ENCODE peak calls at places on chromosome 20, in five cellular contexts. F is uterus, L is heart right ventricle, E is adrenal gland, N is neural progenitor cell. U is an unnamed sample.

GRCh38 chr20:31708839-31709534 is 13.7 kb downstream of the BCL2L1 start:
- DNase-seq in F (no peak), L (no peak), E (no peak), N (no peak), U (no peak)

GRCh38 chr20:63843778-63844177 is 12.7 kb upstream of the ZBTB46 start:
- DNase-seq in F (no peak), L (no peak), E (no peak), N (no peak), U (no peak)

GRCh38 chr20:33561981-33562601 is 72.2 kb downstream of the CBFA2T2 start:
- DNase-seq in F (peak; percentile 94), L (peak; percentile 47), E (peak; percentile 86), N (peak; percentile 22), U (peak; percentile 74)

GRCh38 chr20:57432874-57433491 is 41.8 kb downstream of the RBM38 start:
- DNase-seq in F (no peak), L (peak; percentile 65), E (peak; percentile 69), N (no peak), U (peak; percentile 84)

GRCh38 chr20:49276201-49276894 is 1.5 kb downstream of the ZNFX1 start:
- DNase-seq in F (no peak), L (no peak), E (peak; percentile 49), N (no peak), U (peak; percentile 49)

GRCh38 chr20:8476023-8476422 is 344.0 kb downstream of the PLCB1 start:
- DNase-seq in F (no peak), L (no peak), E (no peak), N (no peak), U (no peak)

GRCh38 chr20:22080985-22081384 is 375.5 kb downstream of the PAX1 start:
- DNase-seq in F (no peak), L (no peak), E (no peak), N (no peak), U (no peak)

GRCh38 chr20:38973107-38973506 is 11.0 kb downstream of the DHX35 start:
- DNase-seq in F (no peak), L (no peak), E (no peak), N (no peak), U (no peak)

GRCh38 chr20:40333591-40333990 is 355.4 kb downstream of the MAFB start:
- DNase-seq in F (no peak), L (no peak), E (no peak), N (no peak), U (no peak)

GRCh38 chr20:31710423-31711250 is 12.0 kb downstream of the BCL2L1 start:
- DNase-seq in F (no peak), L (peak; percentile 70), E (no peak), N (no peak), U (no peak)

GRCh38 chr20:32297439-32297838 is 20.0 kb downstream of the KIF3B start:
- DNase-seq in F (no peak), L (no peak), E (no peak), N (no peak), U (no peak)

GRCh38 chr20:13221673-13222318 is 722 bp downstream of the ISM1 start:
- DNase-seq in F (no peak), L (peak; percentile 39), E (peak; percentile 55), N (peak; percentile 92), U (peak; percentile 64)

GRCh38 chr20:32516583-32516982 is 68.5 kb downstream of the NOL4L start:
- DNase-seq in F (no peak), L (no peak), E (no peak), N (no peak), U (no peak)

GRCh38 chr20:45469336-45470261 is at the start of gene WFDC2:
- DNase-seq in F (no peak), L (peak; percentile 13), E (no peak), N (peak; percentile 69), U (peak; percentile 72)

GRCh38 chr20:37567331-37567665 is 39.6 kb upstream of the BLCAP start:
- DNase-seq in F (no peak), L (no peak), E (peak; percentile 25), N (no peak), U (peak; percentile 76)

GRCh38 chr20:38304845-38305447 is 990 bp downstream of the BPI start:
- DNase-seq in F (no peak), L (no peak), E (no peak), N (peak; percentile 36), U (peak; percentile 65)

GRCh38 chr20:46269372-46269771 is 38.9 kb downstream of the CDH22 start:
- DNase-seq in F (no peak), L (no peak), E (no peak), N (no peak), U (no peak)

GRCh38 chr20:19968488-19969073 is 48.6 kb upstream of the NAA20 start:
- DNase-seq in F (no peak), L (no peak), E (no peak), N (no peak), U (no peak)

GRCh38 chr20:62318411-62319345 is 15.9 kb downstream of the ADRM1 start:
- DNase-seq in F (no peak), L (peak; percentile 12), E (no peak), N (no peak), U (no peak)

GRCh38 chr20:63051911-63052310 is 45.1 kb upstream of the BHLHE23 start:
- DNase-seq in F (no peak), L (peak; percentile 4), E (no peak), N (no peak), U (no peak)

GRCh38 chr20:22374678-22375590 is 209.4 kb downstream of the FOXA2 start:
- DNase-seq in F (no peak), L (no peak), E (no peak), N (no peak), U (peak; percentile 61)

GRCh38 chr20:62838511-62838910 is 21.7 kb downstream of the COL9A3 start:
- DNase-seq in F (no peak), L (no peak), E (no peak), N (no peak), U (no peak)

GRCh38 chr20:11807070-11807741 is 110.5 kb upstream of the BTBD3 start:
- DNase-seq in F (no peak), L (no peak), E (no peak), N (no peak), U (no peak)

GRCh38 chr20:44137210-44137781 is 49.7 kb downstream of the JPH2 start:
- DNase-seq in F (peak; percentile 93), L (peak; percentile 68), E (no peak), N (peak; percentile 82), U (peak; percentile 93)

GRCh38 chr20:44135811-44136204 is 51.2 kb downstream of the JPH2 start:
- DNase-seq in F (no peak), L (no peak), E (no peak), N (no peak), U (no peak)

GRCh38 chr20:44136579-44136978 is 50.4 kb downstream of the JPH2 start:
- DNase-seq in F (no peak), L (no peak), E (no peak), N (no peak), U (no peak)

GRCh38 chr20:44141873-44142272 is 45.1 kb downstream of the JPH2 start:
- DNase-seq in F (no peak), L (no peak), E (no peak), N (no peak), U (no peak)

DNA sequence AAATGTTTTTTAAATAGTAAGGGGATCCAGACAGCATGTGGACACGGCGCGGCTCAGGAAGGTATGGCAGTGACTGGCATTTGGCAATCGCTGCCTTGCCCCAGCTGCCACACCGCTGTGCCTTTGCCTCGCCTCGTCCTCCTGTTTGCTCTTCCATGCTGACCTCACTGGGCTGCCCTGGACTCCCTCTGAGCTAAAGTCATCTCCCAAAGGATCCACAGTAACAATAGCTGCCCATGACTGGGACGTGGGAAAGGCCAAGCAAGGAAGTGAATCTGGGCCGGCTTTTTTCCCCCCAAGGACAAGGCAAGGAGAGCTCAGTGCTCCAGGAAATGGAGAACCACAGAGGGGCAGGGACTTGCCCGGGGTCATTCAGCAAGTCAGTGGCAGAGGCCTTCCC is 48.1 kb downstream of the JPH2 start:
- DNase-seq in F (no peak), L (no peak), E (no peak), N (no peak), U (peak; percentile 44)
- H3K4me1 ChIP-seq in F (peaks cover 6% of the 10 kb centered on the region), L (peaks cover 84% of the 10 kb centered on the region), E (no peaks in the 10 kb centered on the region), N (peaks cover 11% of the 10 kb centered on the region), U (peaks cover 58% of the 10 kb centered on the region)

DNA sequence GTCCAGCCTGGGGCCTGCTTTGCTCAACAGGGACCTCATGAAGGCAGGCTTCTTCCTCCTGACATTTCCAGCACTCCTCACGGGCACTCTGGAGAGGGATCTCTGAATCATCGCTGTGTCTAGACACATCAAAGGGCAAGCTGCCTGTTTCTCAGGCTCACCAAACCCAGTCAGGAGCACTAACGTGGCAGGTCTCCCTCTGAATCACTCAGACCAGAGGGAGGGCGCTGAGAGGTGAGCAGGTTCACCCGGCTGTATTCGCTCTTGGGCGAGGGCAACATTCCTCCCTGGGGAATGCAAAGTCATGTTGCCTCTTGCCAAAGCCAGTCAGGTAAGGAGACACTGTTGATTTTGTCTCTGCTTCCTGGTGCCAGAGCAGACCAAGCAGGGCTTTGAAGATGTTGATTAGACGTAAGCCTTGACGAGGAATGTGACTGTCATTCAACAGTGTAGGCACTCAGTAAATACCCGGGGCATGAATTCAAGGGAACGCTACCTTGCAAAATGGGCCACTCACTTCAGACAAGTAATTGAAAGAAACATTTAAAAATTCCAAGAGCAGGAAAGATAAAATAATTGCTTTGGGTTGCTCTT is 50.1 kb downstream of the CYP24A1 start:
- DNase-seq in F (peak; percentile 81), L (no peak), E (peak; percentile 53), N (peak; percentile 5), U (no peak)
- H3K27ac ChIP-seq in F (peak overlapping the region; percentile 73), L (no peak overlapping the region), E (no peak overlapping the region), N (no peak overlapping the region), U (no peak overlapping the region)

DNA sequence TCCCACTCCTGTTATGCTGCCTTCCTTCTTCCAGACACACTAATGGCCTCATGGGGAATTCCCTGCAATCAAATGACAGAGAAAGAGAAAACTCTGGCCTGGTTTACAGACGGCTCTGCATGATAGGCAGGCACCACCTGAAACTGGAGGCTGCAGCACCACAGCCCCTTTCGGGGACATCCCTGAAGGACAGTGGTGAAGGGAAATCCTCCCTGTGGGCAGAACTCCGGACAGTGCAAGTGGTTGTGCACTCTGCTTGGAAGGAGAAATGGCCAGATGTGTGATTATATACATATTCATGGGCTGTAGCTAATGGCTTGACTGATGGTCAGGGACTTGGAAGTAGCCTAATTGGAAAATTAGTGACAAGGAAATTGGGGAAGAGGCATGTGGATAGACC is 44.3 kb upstream of the VSX1 start:
- DNase-seq in F (no peak), L (no peak), E (no peak), N (no peak), U (no peak)
- H3K4me1 ChIP-seq in F (no peaks in the 10 kb centered on the region), L (no peaks in the 10 kb centered on the region), E (no peaks in the 10 kb centered on the region), N (no peaks in the 10 kb centered on the region), U (no peaks in the 10 kb centered on the region)

DNA sequence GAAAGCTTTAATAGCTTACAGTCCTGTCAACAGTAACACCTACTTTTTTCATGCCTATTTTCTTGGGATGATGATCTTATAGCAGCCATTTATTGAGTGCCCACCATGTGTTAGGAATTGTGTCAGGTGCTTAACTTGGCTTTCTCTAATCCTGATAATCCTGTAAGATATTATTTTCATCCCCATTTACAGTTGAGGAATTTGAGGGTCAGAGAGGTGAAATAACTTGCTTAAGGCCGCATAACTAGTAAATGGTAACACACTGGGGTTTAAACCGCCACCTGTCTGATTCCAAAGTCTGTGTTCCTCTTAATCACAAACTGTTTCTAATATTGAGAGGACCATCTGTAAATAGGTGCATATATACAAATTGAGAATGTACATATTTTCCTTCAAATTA is 55.5 kb downstream of the NCOA3 start:
- DNase-seq in F (no peak), L (no peak), E (no peak), N (no peak), U (peak; percentile 39)
- H3K27ac ChIP-seq in F (no peak overlapping the region), L (no peak overlapping the region), E (no peak overlapping the region), N (peak overlapping the region; percentile 3), U (no peak overlapping the region)